ENCODE peak calls at places on chromosomes 2 and 18, in seven cellular contexts. W is adrenal gland, A is endothelial cell of umbilical vein, H is heart right ventricle, E is fibroblast of lung, O is IMR-90, J is neural progenitor cell. D is an unnamed sample.
A peak's percentile ranks its signal among the peaks of the same experiment; 100 is the strongest.

GRCh38 chr18:56021136-56021813 is 433.3 kb upstream of the TCF4 start:
- DNase-seq in E (no peak), W (no peak), J (no peak), A (peak; percentile 86), H (no peak), O (peak; percentile 51), D (no peak)

GRCh38 chr2:120953066-120953760 is 217.5 kb downstream of the GLI2 start:
- DNase-seq in O (no peak), J (no peak), H (no peak), E (no peak), W (no peak), A (no peak), D (no peak)

GRCh38 chr2:212831671-212832199 is 293.1 kb upstream of the ERBB4 start:
- DNase-seq in J (no peak), A (no peak), H (no peak), W (no peak), E (no peak), O (no peak), D (no peak)

GRCh38 chr2:143632751-143633374 is 503.6 kb downstream of the ARHGAP15 start:
- DNase-seq in A (no peak), O (no peak), J (no peak), H (no peak), W (no peak), E (no peak), D (no peak)

GRCh38 chr2:227780981-227781630 is 32.5 kb upstream of the CCL20 start:
- DNase-seq in W (peak; percentile 28), E (no peak), H (no peak), A (no peak), O (no peak), J (no peak), D (no peak)

GRCh38 chr2:193847140-193847539 is 1652.4 kb upstream of the TMEFF2 start:
- DNase-seq in O (no peak), A (peak; percentile 95), J (no peak), E (peak; percentile 18), W (no peak), H (no peak), D (no peak)

GRCh38 chr2:134443814-134444480 is 190.1 kb downstream of the MGAT5 start:
- DNase-seq in A (peak; percentile 30), J (no peak), W (no peak), O (no peak), H (no peak), E (no peak), D (no peak)

GRCh38 chr2:67169417-67170140 is 227.6 kb upstream of the ETAA1 start:
- DNase-seq in O (peak; percentile 56), W (no peak), H (no peak), J (no peak), A (no peak), E (no peak), D (no peak)

GRCh38 chr18:2303517-2304238 is 267.6 kb downstream of the METTL4 start:
- DNase-seq in O (no peak), W (no peak), J (no peak), H (no peak), E (no peak), A (peak; percentile 62), D (no peak)

GRCh38 chr2:240431276-240431662 is 4.2 kb upstream of the GPC1 start:
- DNase-seq in O (no peak), W (peak; percentile 44), A (no peak), H (no peak), E (no peak), J (no peak), D (peak; percentile 67)

GRCh38 chr2:205047273-205047839 is 502.1 kb downstream of the PARD3B start:
- DNase-seq in W (no peak), E (no peak), H (no peak), O (no peak), A (no peak), J (peak; percentile 89), D (no peak)

GRCh38 chr18:55552498-55553189 is 35.3 kb downstream of the TCF4 start:
- DNase-seq in J (no peak), O (peak; percentile 91), A (no peak), W (no peak), H (no peak), E (peak; percentile 98), D (no peak)

GRCh38 chr2:150178591-150178990 is 308.9 kb downstream of the RND3 start:
- DNase-seq in E (no peak), H (no peak), O (no peak), J (no peak), A (no peak), W (no peak), D (no peak)

GRCh38 chr2:178383718-178384117 is 67.3 kb downstream of the PRKRA start:
- DNase-seq in H (no peak), E (no peak), W (no peak), J (no peak), O (no peak), A (no peak), D (no peak)

GRCh38 chr2:114083717-114084387 is 194.0 kb downstream of the ACTR3 start:
- DNase-seq in H (no peak), W (no peak), J (no peak), A (no peak), E (no peak), O (no peak), D (no peak)

GRCh38 chr2:129801575-129801974 is 177.9 kb upstream of the RAB6C start:
- DNase-seq in E (peak; percentile 29), W (no peak), A (no peak), J (no peak), H (no peak), O (peak; percentile 41), D (no peak)

GRCh38 chr2:45276914-45277313 is 267.7 kb upstream of the SIX2 start:
- DNase-seq in A (peak; percentile 35), W (no peak), O (no peak), J (no peak), E (peak; percentile 45), H (no peak), D (no peak)

GRCh38 chr2:9473985-9474360 is 378 bp upstream of the IAH1 start:
- DNase-seq in E (no peak), A (peak; percentile 24), O (no peak), J (peak; percentile 28), H (peak; percentile 32), W (peak; percentile 79), D (no peak)

GRCh38 chr18:50632895-50633515 is 73.1 kb downstream of the MAPK4 start:
- DNase-seq in O (no peak), H (no peak), E (no peak), J (no peak), W (peak; percentile 20), A (no peak), D (peak; percentile 46)

GRCh38 chr2:84939426-84940087 is 31.4 kb upstream of the KCMF1 start:
- DNase-seq in H (no peak), J (no peak), E (no peak), A (no peak), O (no peak), W (no peak), D (no peak)

GRCh38 chr2:88658890-88659881 is 31.9 kb upstream of the EIF2AK3 start:
- DNase-seq in J (no peak), A (peak; percentile 88), E (peak; percentile 85), O (peak; percentile 71), H (peak; percentile 54), W (peak; percentile 73), D (no peak)

GRCh38 chr2:20939786-20940480 is 103.9 kb downstream of the APOB start:
- DNase-seq in E (no peak), O (no peak), W (no peak), A (no peak), J (no peak), H (no peak), D (no peak)
- H3K27ac ChIP-seq in E (no peak overlapping the region), O (no peak overlapping the region), W (no peak overlapping the region), A (no peak overlapping the region), J (no peak overlapping the region), H (no peak overlapping the region), D (no peak overlapping the region)

DNA sequence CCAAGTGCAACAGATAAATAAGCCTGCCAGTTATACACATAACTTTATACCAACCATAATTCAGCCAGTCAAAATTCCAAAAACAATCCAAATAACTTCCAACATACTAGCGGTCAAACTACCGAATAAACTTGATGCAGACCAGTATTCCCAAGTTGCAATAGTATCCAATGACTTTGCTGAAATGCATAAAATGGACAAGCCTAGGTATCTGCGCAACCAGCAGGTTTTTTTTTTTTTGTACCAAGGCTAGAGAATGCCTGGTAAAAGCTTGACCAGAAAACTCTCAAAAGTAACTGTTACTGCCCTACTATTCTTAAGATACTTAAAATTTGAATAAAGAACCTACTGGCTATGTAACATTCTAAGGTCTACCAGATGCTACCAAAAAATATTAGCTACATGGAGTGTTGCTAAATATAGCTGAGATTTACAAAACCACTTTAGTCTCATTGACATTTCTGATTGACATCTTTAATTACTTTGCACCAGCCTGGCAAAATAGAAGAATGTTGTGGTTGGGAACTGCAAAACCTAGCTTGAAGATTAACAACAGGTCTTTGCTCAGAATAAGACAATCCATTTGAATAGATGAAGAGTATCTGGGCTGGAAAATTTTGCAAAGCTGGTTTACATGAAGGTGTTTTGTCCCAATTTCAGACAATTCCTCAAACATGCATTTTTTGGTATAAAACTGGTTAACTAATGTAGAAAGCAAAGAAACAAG is 7.3 kb downstream of the SRSF7 start:
- DNase-seq in O (no peak), W (no peak), A (no peak), J (no peak), H (no peak), E (no peak), D (no peak)
- H3K27ac ChIP-seq in O (no peak overlapping the region), W (no peak overlapping the region), A (no peak overlapping the region), J (peak overlapping the region; percentile 21), H (peak overlapping the region; percentile 30), E (no peak overlapping the region), D (no peak overlapping the region)

DNA sequence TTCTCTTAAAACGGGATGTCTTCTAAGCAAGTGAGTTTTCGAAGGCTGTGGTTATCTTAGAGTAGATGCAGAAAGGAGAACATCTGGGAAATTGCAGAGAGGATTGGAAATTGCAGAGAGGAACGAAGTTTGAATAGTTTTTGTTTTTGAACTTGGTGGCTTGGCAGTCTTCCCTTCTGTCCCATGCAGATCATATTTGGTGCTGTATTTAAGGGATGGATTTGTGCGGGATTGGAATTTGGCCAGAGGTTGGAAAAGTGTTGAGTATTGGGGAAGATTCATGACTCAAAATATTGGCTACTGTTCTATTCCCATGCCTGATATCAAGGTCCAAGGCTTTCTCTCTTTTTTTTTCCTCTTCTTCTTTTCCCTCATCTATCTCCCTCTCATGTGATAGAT is 18.2 kb downstream of the PTPRM start:
- DNase-seq in O (no peak), W (no peak), H (no peak), J (no peak), E (no peak), A (no peak), D (no peak)
- H3K27ac ChIP-seq in O (no peak overlapping the region), W (no peak overlapping the region), H (no peak overlapping the region), J (no peak overlapping the region), E (no peak overlapping the region), A (no peak overlapping the region), D (no peak overlapping the region)

GRCh38 chr2:173431191-173431590 is 76.5 kb downstream of the CDCA7 start:
- DNase-seq in O (no peak), H (no peak), A (no peak), J (no peak), E (no peak), W (no peak), D (no peak)

GRCh38 chr2:173435574-173435973 is 80.9 kb downstream of the CDCA7 start:
- DNase-seq in J (no peak), O (no peak), W (no peak), A (no peak), H (no peak), E (no peak), D (no peak)

GRCh38 chr2:173436088-173436487 is 81.4 kb downstream of the CDCA7 start:
- DNase-seq in J (no peak), O (no peak), E (no peak), H (no peak), A (peak; percentile 54), W (no peak), D (no peak)

GRCh38 chr2:173434729-173435345 is 80.2 kb downstream of the CDCA7 start:
- DNase-seq in E (no peak), J (no peak), O (no peak), H (no peak), A (no peak), W (no peak), D (no peak)

GRCh38 chr2:173432049-173432754 is 77.5 kb downstream of the CDCA7 start:
- DNase-seq in A (no peak), E (peak; percentile 86), W (no peak), J (no peak), H (no peak), O (peak; percentile 71), D (no peak)
- H3K27ac ChIP-seq in A (no peak overlapping the region), E (no peak overlapping the region), W (no peak overlapping the region), J (no peak overlapping the region), H (no peak overlapping the region), O (peak overlapping the region; percentile 44), D (no peak overlapping the region)

D was measured in coronary artery.